ENCODE peak calls at places on chromosomes 5 and 9, in eight cellular contexts. Y is heart left ventricle, I is endothelial cell, H is DND-41, R is epithelial cell of esophagus, P is natural killer cell, C is kidney epithelial cell, Z is BJ. N is an unnamed sample.

GRCh38 chr9:26324787-26325186 is 567.8 kb downstream of the CAAP1 start:
- DNase-seq in Y (no peak), I (no peak), H (no peak), R (no peak), P (no peak), C (no peak), Z (no peak), N (no peak)

GRCh38 chr5:127863161-127863560 is 160.0 kb downstream of the CCDC192 start:
- DNase-seq in Y (no peak), I (no peak), H (no peak), R (no peak), P (no peak), C (no peak), Z (no peak), N (no peak)

GRCh38 chr9:92293452-92294296 is at the start of gene IARS1:
- DNase-seq in Y (peak), I (peak), H (peak), R (peak), P (peak), C (peak), Z (peak), N (peak)

GRCh38 chr9:2919347-2919746 is 75.5 kb upstream of the PUM3 start:
- DNase-seq in Y (no peak), I (no peak), H (no peak), R (no peak), P (no peak), C (peak), Z (no peak), N (no peak)

GRCh38 chr5:130652178-130652577 is 512.9 kb downstream of the HINT1 start:
- DNase-seq in Y (no peak), I (no peak), H (no peak), R (peak), P (no peak), C (peak), Z (no peak), N (no peak)

GRCh38 chr5:179732918-179733763 is 519 bp downstream of the MAML1 start:
- DNase-seq in Y (peak), I (peak), H (peak), R (peak), P (no peak), C (no peak), Z (no peak), N (no peak)

GRCh38 chr5:118968925-118969375 is 19.4 kb downstream of the DTWD2 start:
- DNase-seq in Y (no peak), I (no peak), H (no peak), R (no peak), P (no peak), C (no peak), Z (no peak), N (peak)

GRCh38 chr5:38401145-38401544 is 142.8 kb downstream of the EGFLAM start:
- DNase-seq in Y (no peak), I (no peak), H (no peak), R (no peak), P (no peak), C (no peak), Z (no peak), N (no peak)

GRCh38 chr5:97131139-97131710 is 11.2 kb downstream of the LIX1 start:
- DNase-seq in Y (no peak), I (no peak), H (no peak), R (no peak), P (no peak), C (no peak), Z (peak), N (no peak)

GRCh38 chr5:129962506-129962905 is 58.2 kb downstream of the CHSY3 start:
- DNase-seq in Y (no peak), I (no peak), H (no peak), R (no peak), P (no peak), C (peak), Z (no peak), N (no peak)

GRCh38 chr5:72160299-72160698 is 53.0 kb downstream of the MAP1B start:
- DNase-seq in Y (no peak), I (no peak), H (no peak), R (peak), P (no peak), C (no peak), Z (no peak), N (no peak)

GRCh38 chr9:136013524-136014034 is 52.4 kb upstream of the UBAC1 start:
- DNase-seq in Y (peak), I (no peak), H (no peak), R (no peak), P (no peak), C (no peak), Z (no peak), N (no peak)

GRCh38 chr5:6596388-6596787 is 36.5 kb downstream of the NSUN2 start:
- DNase-seq in Y (no peak), I (no peak), H (no peak), R (no peak), P (no peak), C (no peak), Z (no peak), N (no peak)

GRCh38 chr5:88190106-88190834 is 78.4 kb downstream of the TMEM161B start:
- DNase-seq in Y (no peak), I (no peak), H (no peak), R (peak), P (no peak), C (no peak), Z (no peak), N (no peak)

GRCh38 chr5:153623906-153624765 is 133.7 kb downstream of the GRIA1 start:
- DNase-seq in Y (no peak), I (no peak), H (no peak), R (peak), P (no peak), C (no peak), Z (no peak), N (no peak)

GRCh38 chr9:928363-929042 is 48.0 kb upstream of the DMRT3 start:
- DNase-seq in Y (no peak), I (peak), H (peak), R (peak), P (no peak), C (peak), Z (no peak), N (peak)

GRCh38 chr9:73824671-73825070 is 672.5 kb upstream of the RORB start:
- DNase-seq in Y (no peak), I (peak), H (no peak), R (no peak), P (no peak), C (no peak), Z (no peak), N (no peak)

GRCh38 chr9:4799775-4800174 is 7.0 kb downstream of the RCL1 start:
- DNase-seq in Y (no peak), I (no peak), H (no peak), R (no peak), P (no peak), C (no peak), Z (no peak), N (no peak)

DNA sequence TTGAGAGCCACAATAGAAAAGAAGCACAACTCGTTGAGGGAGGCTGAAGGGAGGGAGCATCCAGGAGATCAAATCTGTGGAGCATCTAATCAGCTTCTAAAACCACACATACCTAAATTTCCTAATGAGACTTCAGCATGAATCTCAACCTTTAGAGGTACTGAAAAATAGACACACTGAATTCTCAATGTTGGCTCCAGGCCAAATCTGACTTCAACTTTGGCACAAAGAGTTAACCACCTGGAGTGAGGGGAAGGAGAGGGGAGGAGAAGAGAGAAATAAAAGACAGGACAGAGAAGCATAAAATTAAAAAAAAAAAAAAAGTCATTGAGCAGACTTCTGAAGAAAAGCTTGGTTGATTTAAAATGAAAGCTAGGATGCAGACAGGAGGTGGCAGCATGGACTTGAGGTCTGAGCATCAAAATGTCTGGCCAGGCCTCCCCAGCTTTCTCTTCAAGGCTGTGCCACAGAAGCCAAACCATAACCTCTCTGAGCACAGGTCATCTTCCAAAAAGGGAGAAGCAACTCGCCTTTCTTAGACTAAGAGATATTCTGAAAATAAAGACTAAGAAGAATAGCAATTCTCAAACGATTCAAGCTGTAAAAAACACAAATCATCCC is 205.6 kb downstream of the DENND1A start:
- DNase-seq in Y (no peak), I (no peak), H (no peak), R (peak), P (no peak), C (no peak), Z (no peak), N (no peak)
- TF ChIP-seq CTCF in Y (no peak), I (no peak), H (no peak), R (no peak), P (no peak), C (no peak), Z (peak), N (peak)

DNA sequence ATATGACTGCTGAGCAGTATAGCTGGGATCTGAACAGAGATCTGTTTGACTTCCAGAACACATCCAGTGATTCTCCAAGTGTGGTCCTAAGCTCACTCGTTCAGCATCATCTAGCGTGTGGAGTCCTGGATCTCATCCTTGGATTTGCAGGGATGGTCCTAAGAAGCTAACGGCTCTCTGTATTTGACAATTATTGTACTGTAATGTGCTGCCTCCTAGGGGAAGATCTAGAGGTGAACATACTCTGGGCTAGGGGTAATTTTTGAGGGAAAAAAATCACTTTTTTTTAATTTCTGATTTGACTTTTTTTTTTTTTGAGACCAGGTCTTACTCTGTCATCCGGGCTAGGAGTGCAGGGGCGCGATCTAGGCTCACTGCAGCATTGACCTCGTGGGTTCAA is 1.5 kb downstream of the SLC26A2 start:
- DNase-seq in Y (no peak), I (peak), H (no peak), R (peak), P (no peak), C (no peak), Z (no peak), N (peak)
- TF ChIP-seq CTCF in Y (peak), I (no peak), H (peak), R (peak), P (no peak), C (peak), Z (peak), N (peak)

GRCh38 chr5:91114658-91115057 is 268.5 kb downstream of the ARRDC3 start:
- DNase-seq in Y (no peak), I (no peak), H (no peak), R (no peak), P (no peak), C (no peak), Z (no peak), N (no peak)

GRCh38 chr5:91104062-91104448 is 279.1 kb downstream of the ARRDC3 start:
- DNase-seq in Y (no peak), I (no peak), H (no peak), R (no peak), P (no peak), C (no peak), Z (no peak), N (no peak)

GRCh38 chr5:91110709-91111108 is 272.4 kb downstream of the ARRDC3 start:
- DNase-seq in Y (no peak), I (no peak), H (no peak), R (no peak), P (no peak), C (no peak), Z (peak), N (no peak)

GRCh38 chr5:91111473-91112238 is 271.5 kb downstream of the ARRDC3 start:
- DNase-seq in Y (no peak), I (no peak), H (no peak), R (peak), P (no peak), C (no peak), Z (no peak), N (no peak)

GRCh38 chr5:91109634-91110033 is 273.5 kb downstream of the ARRDC3 start:
- DNase-seq in Y (no peak), I (no peak), H (no peak), R (no peak), P (no peak), C (no peak), Z (no peak), N (no peak)
- TF ChIP-seq CTCF in Y (no peak), I (no peak), H (no peak), R (no peak), P (no peak), C (no peak), Z (peak), N (no peak)

DNA sequence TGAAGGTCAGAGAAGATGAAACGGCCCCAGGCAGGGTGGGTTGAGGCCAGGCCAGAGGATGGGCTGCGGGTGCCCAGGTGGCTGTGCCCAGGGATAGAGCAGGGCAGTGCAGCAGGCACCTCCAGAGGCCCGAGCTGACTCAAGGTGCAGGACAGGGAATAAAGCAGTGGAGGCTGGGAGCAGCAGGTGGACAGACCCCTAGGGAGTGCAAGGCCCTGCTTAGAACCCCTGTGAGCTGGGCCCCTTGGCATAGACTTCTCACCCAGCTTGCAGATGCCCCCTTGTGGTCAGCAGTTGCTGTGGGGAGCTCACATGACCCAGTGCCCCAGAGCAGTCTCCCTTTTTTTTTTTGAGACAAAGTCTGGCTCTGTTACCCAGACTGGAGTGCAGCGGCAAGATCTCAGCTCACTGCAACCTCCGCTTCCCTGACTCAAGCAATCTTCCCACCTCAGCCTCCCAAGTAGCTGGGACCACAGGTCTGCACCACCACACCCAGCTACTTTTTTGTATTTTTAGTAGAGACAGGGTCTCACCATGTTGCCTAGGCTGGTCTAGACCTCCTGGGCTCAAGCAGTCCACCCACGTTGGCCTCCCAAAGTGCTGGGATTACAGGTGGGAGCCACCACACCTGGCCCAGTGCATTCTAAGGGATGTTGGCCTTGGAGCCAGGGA is 118.8 kb downstream of the WNK2 start:
- DNase-seq in Y (peak), I (peak), H (peak), R (peak), P (no peak), C (no peak), Z (no peak), N (peak)
- TF ChIP-seq CTCF in Y (peak), I (peak), H (peak), R (peak), P (peak), C (peak), Z (peak), N (peak)

GRCh38 chr9:22922222-22922621 is 475.6 kb downstream of the DMRTA1 start:
- DNase-seq in Y (no peak), I (no peak), H (no peak), R (no peak), P (no peak), C (no peak), Z (no peak), N (no peak)
- TF ChIP-seq CTCF in Y (no peak), I (no peak), H (no peak), R (no peak), P (no peak), C (no peak), Z (no peak), N (no peak)

DNA sequence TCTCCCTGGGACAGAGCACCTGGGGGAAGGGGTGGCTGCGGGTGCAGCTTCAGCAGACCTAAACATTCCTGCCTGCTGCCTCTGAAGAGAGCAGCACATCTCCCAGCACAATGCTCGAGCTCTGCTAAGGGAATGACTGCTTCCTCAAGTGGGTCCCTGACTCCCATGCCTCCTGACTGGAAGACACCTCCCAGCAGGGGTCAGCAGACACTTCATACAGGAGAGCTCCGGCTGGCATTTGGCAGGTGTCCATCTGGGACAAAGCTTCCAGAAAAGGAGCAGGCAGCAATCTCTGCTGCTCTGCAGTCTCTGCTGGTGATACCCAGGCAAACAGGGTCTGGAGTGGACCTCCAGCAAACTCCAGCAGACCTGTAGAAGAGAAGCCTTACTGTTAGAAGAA is 77.2 kb downstream of the SLCO6A1 start:
- DNase-seq in Y (no peak), I (no peak), H (no peak), R (no peak), P (no peak), C (no peak), Z (no peak), N (peak)
- TF ChIP-seq CTCF in Y (no peak), I (no peak), H (no peak), R (no peak), P (no peak), C (peak), Z (no peak), N (peak)

N was measured in HepG2.